ENCODE peak calls at places on chromosomes 11 and 22, in seven cellular contexts. G, J, S, P, R, K and O are unnamed samples.

GRCh38 chr11:79155237-79155636 is 285.6 kb downstream of the TENM4 start:
- DNase-seq in G (no peak), J (no peak), S (no peak), P (no peak), R (no peak), K (no peak), O (no peak)

GRCh38 chr11:43072911-43073310 is 238.9 kb upstream of the API5 start:
- DNase-seq in G (no peak), J (no peak), S (no peak), P (no peak), R (no peak), K (no peak), O (no peak)

GRCh38 chr11:78313181-78313788 is 104.3 kb downstream of the GAB2 start:
- DNase-seq in G (no peak), J (peak; percentile 52), S (peak; percentile 24), P (peak; percentile 31), R (no peak), K (no peak), O (no peak)

GRCh38 chr11:121418625-121419114 is 33.4 kb upstream of the SORL1 start:
- DNase-seq in G (no peak), J (peak; percentile 36), S (no peak), P (no peak), R (no peak), K (no peak), O (no peak)

GRCh38 chr11:128284634-128285033 is 302.7 kb downstream of the ETS1 start:
- DNase-seq in G (no peak), J (no peak), S (no peak), P (no peak), R (no peak), K (no peak), O (no peak)

GRCh38 chr11:42338056-42338455 is 878.6 kb upstream of the LRRC4C start:
- DNase-seq in G (no peak), J (no peak), S (no peak), P (no peak), R (no peak), K (no peak), O (no peak)

GRCh38 chr11:87219266-87219665 is 181.5 kb downstream of the TMEM135 start:
- DNase-seq in G (no peak), J (no peak), S (no peak), P (no peak), R (no peak), K (no peak), O (no peak)

GRCh38 chr22:38700271-38700788 is 413 bp downstream of the JOSD1 start:
- DNase-seq in G (no peak), J (peak; percentile 80), S (no peak), P (peak; percentile 79), R (peak; percentile 69), K (peak; percentile 83), O (peak; percentile 68)

DNA sequence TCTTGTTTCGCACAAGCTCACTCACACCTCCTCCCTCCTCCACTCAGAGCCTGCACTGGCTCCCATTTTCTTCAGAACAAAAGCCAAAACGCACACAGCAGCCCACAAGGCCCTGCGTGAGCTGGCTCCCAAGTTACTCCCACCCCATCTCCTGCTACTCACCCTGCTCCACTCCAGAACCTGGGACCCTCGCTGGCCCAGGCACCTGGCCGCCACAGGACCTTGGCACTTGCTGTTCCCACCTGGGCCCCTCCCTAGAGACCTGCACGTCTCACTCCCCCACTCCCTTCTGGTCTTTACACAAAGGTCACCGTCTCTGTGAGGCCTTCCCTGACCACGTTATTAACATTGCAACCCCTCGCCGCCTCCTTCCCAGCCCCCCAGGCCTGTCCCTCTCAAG is 945 bp upstream of the MFNG start:
- DNase-seq in G (no peak), J (no peak), S (no peak), P (no peak), R (no peak), K (no peak), O (peak; percentile 60)
- H3K4me1 ChIP-seq in G (peaks cover 32% of the 10 kb centered on the region), J (no peaks in the 10 kb centered on the region), S (peaks cover 26% of the 10 kb centered on the region), P (peaks cover 22% of the 10 kb centered on the region), R (no peaks in the 10 kb centered on the region), K (peaks cover 9% of the 10 kb centered on the region), O (peaks cover 43% of the 10 kb centered on the region)

GRCh38 chr11:112173152-112173551 is 2.2 kb upstream of the BCO2 start:
- DNase-seq in G (no peak), J (no peak), S (no peak), P (no peak), R (no peak), K (no peak), O (no peak)

GRCh38 chr11:112174789-112175595 is at the start of gene BCO2:
- DNase-seq in G (peak; percentile 81), J (peak; percentile 85), S (peak; percentile 71), P (peak; percentile 72), R (peak; percentile 71), K (peak; percentile 94), O (no peak)

GRCh38 chr11:112176077-112176476 is 765 bp downstream of the BCO2 start:
- DNase-seq in G (no peak), J (no peak), S (no peak), P (no peak), R (no peak), K (no peak), O (no peak)

GRCh38 chr11:112175596-112175947 is 260 bp downstream of the BCO2 start:
- DNase-seq in G (no peak), J (no peak), S (no peak), P (no peak), R (no peak), K (no peak), O (no peak)

DNA sequence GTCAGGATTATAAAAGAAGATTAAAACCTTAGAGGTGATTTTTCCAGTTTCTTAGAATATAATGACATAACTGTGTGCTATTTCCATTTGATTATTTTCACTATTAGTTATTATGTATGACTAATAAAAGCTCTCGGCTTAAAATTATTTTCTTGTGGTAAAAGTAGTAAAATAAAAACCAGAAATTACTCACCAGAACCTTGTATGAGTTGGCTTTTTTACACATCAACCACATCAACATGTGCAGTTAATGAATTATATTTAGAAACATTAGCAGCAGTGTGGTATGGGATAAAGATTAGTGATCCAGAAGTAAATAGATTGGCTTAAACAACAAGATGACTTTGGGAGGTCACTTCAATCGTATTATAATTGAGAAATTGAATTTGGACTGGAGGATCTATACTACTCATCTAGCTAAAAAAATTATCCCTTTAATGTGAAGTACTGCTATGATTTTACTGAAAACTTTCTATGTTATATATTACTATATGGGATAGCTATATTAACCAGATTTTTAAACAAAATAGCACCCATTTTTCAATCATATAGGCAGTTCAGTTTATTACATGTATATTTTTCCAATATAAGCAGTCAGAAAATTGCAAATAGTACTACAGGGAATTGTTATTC is 2.8 kb upstream of the BCO2 start:
- DNase-seq in G (no peak), J (no peak), S (no peak), P (no peak), R (no peak), K (no peak), O (no peak)
- TF ChIP-seq EP300 in G (no peak), J (no peak), S (no peak), P (no peak), R (no peak), K (no peak), O (no peak)

GRCh38 chr11:46121328-46121723 is at the start of gene PHF21A:
- DNase-seq in G (peak; percentile 91), J (peak; percentile 92), S (peak; percentile 97), P (peak; percentile 93), R (peak; percentile 90), K (peak; percentile 95), O (peak; percentile 98)
- TF ChIP-seq POLR2A in G (peak; percentile 8), J (peak; percentile 49), S (peak; percentile 54), P (peak; percentile 28), R (peak; percentile 46), K (peak; percentile 35), O (no peak)

DNA sequence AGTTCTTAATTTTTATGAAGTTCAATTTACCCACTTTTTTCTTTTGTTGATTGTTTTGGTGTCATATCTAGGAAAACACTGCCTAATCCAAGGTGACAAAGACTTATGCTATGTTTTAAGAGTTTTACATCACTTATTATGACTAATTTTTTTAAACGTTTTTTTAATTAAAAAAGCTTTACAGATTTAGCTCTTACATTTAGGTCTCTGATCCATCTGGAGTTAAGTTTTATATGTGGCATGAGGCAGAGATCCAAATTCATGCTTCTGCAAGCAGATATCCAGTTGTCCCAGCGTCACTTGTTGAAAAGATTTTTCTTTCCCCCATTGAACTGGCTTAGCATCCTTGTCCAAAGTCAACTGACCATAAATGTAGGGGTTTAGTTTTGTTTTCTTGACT is 72.6 kb downstream of the PACSIN2 start:
- DNase-seq in G (no peak), J (no peak), S (no peak), P (no peak), R (no peak), K (no peak), O (no peak)
- H3K4me1 ChIP-seq in G (peaks cover 9% of the 10 kb centered on the region), J (peaks cover 36% of the 10 kb centered on the region), S (peaks cover 69% of the 10 kb centered on the region), P (peaks cover 59% of the 10 kb centered on the region), R (peaks cover 20% of the 10 kb centered on the region), K (peaks cover 74% of the 10 kb centered on the region), O (peaks cover 57% of the 10 kb centered on the region)

GRCh38 chr11:44957051-44957515 is 6.4 kb upstream of the TP53I11 start:
- DNase-seq in G (no peak), J (no peak), S (no peak), P (no peak), R (peak; percentile 19), K (no peak), O (peak; percentile 84)
- TF ChIP-seq EP300 in G (no peak), J (no peak), S (no peak), P (no peak), R (no peak), K (no peak), O (no peak)

DNA sequence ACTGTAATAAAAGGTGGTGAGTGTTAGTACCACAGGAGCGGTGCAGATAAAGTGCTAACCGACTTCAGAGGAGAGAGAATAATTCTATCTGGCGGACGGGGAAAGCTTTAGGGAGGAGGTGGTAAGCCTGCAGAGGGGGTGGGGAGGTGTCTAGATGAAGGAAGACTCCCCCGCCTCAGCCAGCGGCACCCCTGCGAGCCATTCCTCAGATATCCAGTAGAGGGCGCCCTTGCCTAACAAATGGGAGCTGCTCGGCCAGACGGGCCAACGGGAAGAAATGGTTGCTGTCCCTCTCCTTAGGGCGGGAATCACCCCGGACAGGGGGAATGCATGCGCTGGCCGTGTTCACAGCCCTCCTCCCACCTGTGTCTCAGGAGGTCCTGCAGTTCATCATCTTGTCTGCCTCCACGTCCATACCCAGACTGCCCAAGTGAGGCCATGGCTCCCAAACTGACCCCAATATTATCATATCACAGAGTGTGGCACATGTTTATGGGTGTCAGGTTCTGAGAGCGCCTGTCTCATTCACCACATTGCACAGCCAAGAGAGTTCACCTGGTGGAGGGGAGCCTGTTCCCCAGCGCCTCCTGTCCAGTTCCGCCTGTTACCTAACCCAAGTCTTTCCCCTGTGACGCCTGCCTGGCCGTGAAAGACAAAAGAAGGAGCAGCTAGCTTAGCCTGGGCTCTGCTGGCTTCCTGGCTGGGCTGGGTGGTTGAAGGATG is 85.5 kb downstream of the ST3GAL4 start:
- DNase-seq in G (peak; percentile 98), J (peak; percentile 79), S (peak; percentile 65), P (peak; percentile 83), R (peak; percentile 84), K (peak; percentile 86), O (peak; percentile 78)
- TF ChIP-seq POLR2A in G (no peak), J (no peak), S (no peak), P (no peak), R (peak; percentile 12), K (no peak), O (no peak)

DNA sequence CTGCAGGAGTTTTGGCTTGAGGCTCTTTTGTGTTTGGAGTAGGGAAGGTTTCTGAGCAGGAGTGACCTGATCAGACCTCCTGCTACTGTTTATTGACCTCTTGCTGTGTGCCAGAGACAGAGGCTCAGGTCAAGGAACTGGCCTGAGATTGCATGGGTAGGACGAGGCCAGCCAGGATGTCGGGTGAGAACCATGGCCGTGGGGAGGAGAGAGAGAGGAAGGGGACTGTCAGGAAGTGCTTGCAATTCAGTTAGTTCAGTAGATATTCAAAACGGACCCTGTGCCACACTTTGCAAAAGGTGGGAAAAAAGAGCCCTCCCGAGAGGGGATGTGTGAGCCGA is 14.0 kb downstream of the TBC1D22A start:
- DNase-seq in G (no peak), J (no peak), S (no peak), P (no peak), R (no peak), K (no peak), O (no peak)
- H3K4me1 ChIP-seq in G (peaks cover 10% of the 10 kb centered on the region), J (peaks cover 24% of the 10 kb centered on the region), S (peaks cover 35% of the 10 kb centered on the region), P (peaks cover 50% of the 10 kb centered on the region), R (peaks cover 3% of the 10 kb centered on the region), K (peaks cover 41% of the 10 kb centered on the region), O (peaks cover 40% of the 10 kb centered on the region)